ENCODE peak calls at places on chromosomes 11 and 22, in eight cellular contexts. J is stomach, Q is adrenal gland, T is A549, W is heart left ventricle, A is endothelial cell of umbilical vein, O is suprapubic skin, H is prostate gland. C is an unnamed sample.
A peak's percentile ranks its signal among the peaks of the same experiment; 100 is the strongest.

GRCh38 chr11:100918551-100919500 is 210.8 kb downstream of the PGR start:
- DNase-seq in J (peak; percentile 80), Q (no peak), T (peak; percentile 36), W (no peak), A (no peak), O (no peak), H (no peak), C (no peak)

GRCh38 chr11:22458141-22458540 is 120.0 kb downstream of the SLC17A6 start:
- DNase-seq in J (no peak), Q (no peak), T (no peak), W (no peak), A (no peak), O (no peak), H (no peak), C (no peak)

GRCh38 chr11:18171377-18172000 is 1.1 kb upstream of the MRGPRX4 start:
- DNase-seq in J (no peak), Q (peak; percentile 26), T (peak; percentile 45), W (no peak), A (no peak), O (no peak), H (no peak), C (peak; percentile 66)

GRCh38 chr11:1077417-1078119 is 2.9 kb downstream of the MUC2 start:
- DNase-seq in J (no peak), Q (no peak), T (no peak), W (no peak), A (no peak), O (no peak), H (no peak), C (no peak)

GRCh38 chr11:117520966-117521365 is 193.3 kb downstream of the CEP164 start:
- DNase-seq in J (no peak), Q (no peak), T (no peak), W (no peak), A (no peak), O (no peak), H (no peak), C (no peak)

GRCh38 chr22:36379593-36380361 is 8.0 kb downstream of the MYH9 start:
- DNase-seq in J (no peak), Q (no peak), T (no peak), W (no peak), A (no peak), O (no peak), H (no peak), C (no peak)

GRCh38 chr11:108666373-108666772 is 1.5 kb downstream of the DDX10 start:
- DNase-seq in J (no peak), Q (no peak), T (no peak), W (no peak), A (no peak), O (no peak), H (no peak), C (no peak)

GRCh38 chr11:23103403-23103802 is 243.1 kb upstream of the CCDC179 start:
- DNase-seq in J (no peak), Q (no peak), T (no peak), W (no peak), A (no peak), O (no peak), H (no peak), C (no peak)

GRCh38 chr11:124889692-124890091 is 8.0 kb downstream of the ROBO4 start:
- DNase-seq in J (no peak), Q (no peak), T (no peak), W (no peak), A (no peak), O (no peak), H (no peak), C (no peak)

GRCh38 chr11:62536301-62536957 is 10.2 kb downstream of the AHNAK start:
- DNase-seq in J (no peak), Q (no peak), T (no peak), W (no peak), A (no peak), O (no peak), H (no peak), C (no peak)

GRCh38 chr11:43397251-43397650 is 38.5 kb downstream of the TTC17 start:
- DNase-seq in J (no peak), Q (no peak), T (no peak), W (no peak), A (no peak), O (no peak), H (no peak), C (no peak)

GRCh38 chr22:42074153-42074750 is at the start of gene PHETA2:
- DNase-seq in J (peak; percentile 61), Q (peak; percentile 37), T (no peak), W (peak; percentile 54), A (peak; percentile 49), O (peak; percentile 80), H (no peak), C (no peak)

GRCh38 chr11:2168286-2169000 is 3.2 kb downstream of the TH start:
- DNase-seq in J (no peak), Q (no peak), T (no peak), W (no peak), A (no peak), O (no peak), H (no peak), C (peak; percentile 29)

GRCh38 chr11:45832835-45833446 is 14.3 kb upstream of the CRY2 start:
- DNase-seq in J (no peak), Q (no peak), T (no peak), W (no peak), A (no peak), O (peak; percentile 10), H (no peak), C (no peak)

GRCh38 chr11:45830596-45830995 is 16.7 kb upstream of the CRY2 start:
- DNase-seq in J (no peak), Q (no peak), T (no peak), W (no peak), A (no peak), O (no peak), H (no peak), C (no peak)

GRCh38 chr11:45839204-45839603 is 8.1 kb upstream of the CRY2 start:
- DNase-seq in J (no peak), Q (no peak), T (no peak), W (no peak), A (no peak), O (no peak), H (no peak), C (no peak)

GRCh38 chr11:45833761-45834160 is 13.5 kb upstream of the CRY2 start:
- DNase-seq in J (no peak), Q (no peak), T (no peak), W (no peak), A (no peak), O (peak; percentile 26), H (no peak), C (no peak)

DNA sequence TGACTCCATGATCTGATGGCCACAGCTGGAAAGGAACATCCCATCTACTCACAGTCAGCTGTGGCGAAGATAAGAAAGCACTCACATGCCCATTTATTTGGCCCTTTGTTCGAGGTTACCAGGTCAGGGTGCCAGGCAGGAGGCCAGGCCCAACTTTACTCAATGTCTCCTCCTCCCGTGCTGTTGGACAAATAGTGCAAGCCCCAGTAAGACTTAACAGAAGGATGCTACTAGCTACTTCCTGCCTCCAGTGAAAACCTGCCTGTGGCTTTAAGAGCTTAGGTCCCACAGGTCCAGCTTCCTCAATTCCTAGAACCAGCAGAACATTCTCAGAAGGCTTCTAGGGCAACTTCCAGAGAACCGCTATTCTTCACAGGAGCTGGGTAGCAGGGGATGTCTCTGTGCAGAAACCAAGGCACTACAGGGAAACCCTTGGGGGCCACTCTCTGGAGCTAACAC is 12.9 kb upstream of the CRY2 start:
- DNase-seq in J (peak; percentile 47), Q (no peak), T (no peak), W (no peak), A (no peak), O (peak; percentile 11), H (no peak), C (no peak)
- TF ChIP-seq POLR2A in J (no peak), Q (no peak), T (no peak), W (no peak), A (no peak), O (no peak), H (no peak), C (no peak)

GRCh38 chr22:40479126-40479800 is 108.9 kb downstream of the SGSM3 start:
- DNase-seq in J (no peak), Q (no peak), T (no peak), W (no peak), A (no peak), O (no peak), H (no peak), C (no peak)
- TF ChIP-seq CTCF in J (no peak), Q (no peak), T (no peak), W (no peak), A (no peak), O (no peak), H (no peak), C (no peak)

GRCh38 chr11:13668957-13669521 is 571 bp downstream of the FAR1 start:
- DNase-seq in J (peak; percentile 41), Q (peak; percentile 43), T (peak; percentile 45), W (no peak), A (peak; percentile 45), O (peak; percentile 74), H (peak; percentile 37), C (peak; percentile 62)
- TF ChIP-seq POLR2A in J (no peak), Q (no peak), T (no peak), W (no peak), A (no peak), O (no peak), H (peak; percentile 12), C (no peak)

GRCh38 chr11:77410076-77410827 is 63.6 kb downstream of the PAK1 start:
- DNase-seq in J (no peak), Q (no peak), T (no peak), W (no peak), A (no peak), O (no peak), H (no peak), C (no peak)

GRCh38 chr11:77412814-77413213 is 61.1 kb downstream of the PAK1 start:
- DNase-seq in J (no peak), Q (no peak), T (no peak), W (no peak), A (no peak), O (no peak), H (no peak), C (no peak)

GRCh38 chr11:77413850-77414249 is 60.0 kb downstream of the PAK1 start:
- DNase-seq in J (no peak), Q (no peak), T (no peak), W (no peak), A (no peak), O (no peak), H (no peak), C (no peak)

GRCh38 chr11:77411238-77411637 is 62.7 kb downstream of the PAK1 start:
- DNase-seq in J (no peak), Q (peak; percentile 35), T (peak; percentile 11), W (peak; percentile 32), A (no peak), O (peak; percentile 64), H (no peak), C (peak; percentile 32)

DNA sequence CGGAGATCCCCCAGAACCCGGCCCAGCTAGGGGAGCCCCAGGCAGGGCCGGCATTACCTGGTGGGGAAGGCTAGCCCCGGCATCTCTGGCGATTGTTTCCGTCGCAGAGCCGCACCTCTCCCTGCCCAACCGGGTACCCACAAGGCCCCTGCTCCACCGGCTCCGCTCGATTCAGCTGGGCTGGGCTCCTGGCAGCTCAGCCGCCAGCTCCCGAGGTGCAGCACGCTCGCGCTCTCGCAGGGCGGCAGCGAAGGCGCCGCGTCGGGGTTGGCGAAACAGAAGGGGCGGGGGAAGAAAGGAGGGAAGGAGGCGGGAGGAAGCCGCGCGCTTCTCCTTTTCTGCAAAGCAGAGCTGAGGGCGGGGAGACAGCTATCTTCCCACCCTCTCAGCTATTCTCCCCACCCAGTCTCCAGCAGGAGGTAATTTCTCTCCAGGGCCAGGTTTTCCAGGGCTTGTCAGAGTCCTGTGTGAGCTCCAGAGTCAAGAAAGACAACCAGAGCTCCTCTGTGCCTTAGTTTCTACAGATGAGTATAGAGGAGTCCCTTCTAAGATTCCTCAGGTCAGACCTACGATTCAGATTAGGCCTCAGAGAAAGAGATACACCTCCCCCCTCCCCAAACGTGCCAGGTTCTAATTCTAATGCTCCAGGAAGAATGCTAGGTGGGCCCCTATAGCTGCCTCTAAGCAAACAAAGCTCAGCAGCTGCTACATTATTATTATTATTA is 62.0 kb downstream of the PAK1 start:
- DNase-seq in J (peak; percentile 90), Q (peak; percentile 83), T (peak; percentile 83), W (peak; percentile 83), A (peak; percentile 62), O (peak; percentile 86), H (peak; percentile 81), C (peak; percentile 89)
- TF ChIP-seq CTCF in J (peak; percentile 6), Q (no peak), T (no peak), W (no peak), A (no peak), O (no peak), H (peak; percentile 33), C (no peak)